ENCODE peak calls at places on chromosomes 1 and 21, in six cellular contexts. F is H9, Q is H1, T is neuronal stem cell, G is IMR-90, W is mesenchymal stem cell. Z is an unnamed sample. For H3K4me1, the result is how much of the 10 kb centered on the place peaks cover.

GRCh38 chr1:193143285-193143684 is 21.5 kb downstream of the CDC73 start:
- DNase-seq in Q (no peak), T (no peak), G (peak), F (no peak), W (peak), Z (no peak)

GRCh38 chr21:38888956-38889605 is 83.4 kb downstream of the ETS2 start:
- DNase-seq in Q (no peak), F (no peak), W (peak), T (no peak), G (peak), Z (peak)

GRCh38 chr1:216005916-216006315 is 417.3 kb downstream of the USH2A start:
- DNase-seq in F (no peak), G (peak), Q (no peak), T (no peak), W (no peak), Z (no peak)

GRCh38 chr1:77412794-77413530 is 131.1 kb downstream of the AK5 start:
- DNase-seq in F (peak), Q (no peak), G (no peak), T (peak), W (no peak), Z (no peak)

GRCh38 chr1:49060766-49061165 is 284.1 kb upstream of the BEND5 start:
- DNase-seq in T (no peak), G (no peak), Q (no peak), F (no peak), W (no peak), Z (no peak)

GRCh38 chr1:182087951-182088350 is 26.4 kb upstream of the ZNF648 start:
- DNase-seq in T (no peak), W (no peak), Q (no peak), G (no peak), F (no peak), Z (no peak)

GRCh38 chr1:180136311-180136967 is 18.2 kb upstream of the QSOX1 start:
- DNase-seq in G (peak), T (no peak), F (no peak), Q (no peak), W (no peak), Z (no peak)

GRCh38 chr1:108082741-108083562 is 117.2 kb downstream of the SLC25A24 start:
- DNase-seq in F (no peak), W (no peak), G (no peak), Q (no peak), T (no peak), Z (no peak)

GRCh38 chr1:181094813-181095212 is 6.3 kb downstream of the IER5 start:
- DNase-seq in T (no peak), F (no peak), W (peak), G (peak), Q (no peak), Z (peak)

GRCh38 chr1:34549199-34549598 is 205.6 kb upstream of the GJB5 start:
- DNase-seq in F (peak), G (no peak), Q (peak), W (no peak), T (no peak), Z (peak)

GRCh38 chr21:33402011-33402979 is 918 bp upstream of the IFNGR2 start:
- DNase-seq in Q (no peak), T (peak), G (peak), F (peak), W (peak), Z (peak)

GRCh38 chr1:65965112-65965511 is 172.4 kb downstream of the PDE4B start:
- DNase-seq in T (no peak), G (no peak), F (no peak), W (no peak), Q (no peak), Z (no peak)

GRCh38 chr21:35475006-35475405 is 425.9 kb upstream of the RUNX1 start:
- DNase-seq in T (no peak), G (peak), Q (no peak), F (no peak), W (peak), Z (peak)

GRCh38 chr1:119986007-119986497 is 83.4 kb downstream of the NOTCH2 start:
- DNase-seq in F (no peak), G (no peak), Q (no peak), T (no peak), W (no peak), Z (no peak)

GRCh38 chr1:244778356-244778755 is 57.1 kb upstream of the COX20 start:
- DNase-seq in F (no peak), W (peak), G (peak), Q (no peak), T (no peak), Z (no peak)

GRCh38 chr1:180586671-180587155 is 27.9 kb downstream of the OVAAL start:
- DNase-seq in W (peak), G (peak), Q (no peak), F (no peak), T (no peak), Z (peak)

GRCh38 chr1:913491-914252 is 10.1 kb upstream of the SAMD11 start:
- DNase-seq in F (no peak), T (no peak), W (no peak), Q (no peak), G (no peak), Z (no peak)

GRCh38 chr1:236144446-236145150 is 2.3 kb downstream of the GPR137B start:
- DNase-seq in T (no peak), F (no peak), W (peak), Q (no peak), G (peak), Z (peak)

GRCh38 chr1:84303154-84303830 is 1.8 kb downstream of the SAMD13 start:
- DNase-seq in G (peak), T (no peak), F (no peak), W (peak), Q (no peak), Z (no peak)

GRCh38 chr1:174274452-174274851 is 115.1 kb downstream of the RABGAP1L start:
- DNase-seq in F (no peak), T (no peak), W (peak), G (peak), Q (no peak), Z (no peak)

GRCh38 chr1:174276087-174276486 is 116.8 kb downstream of the RABGAP1L start:
- DNase-seq in Q (no peak), T (no peak), W (no peak), F (no peak), G (no peak), Z (no peak)

GRCh38 chr1:174273766-174274165 is 114.4 kb downstream of the RABGAP1L start:
- DNase-seq in G (no peak), T (no peak), F (no peak), W (no peak), Q (no peak), Z (no peak)

GRCh38 chr1:174274884-174275283 is 115.6 kb downstream of the RABGAP1L start:
- DNase-seq in G (peak), T (no peak), F (no peak), W (no peak), Q (no peak), Z (no peak)

GRCh38 chr1:174273190-174273589 is 113.9 kb downstream of the RABGAP1L start:
- DNase-seq in G (no peak), Q (no peak), F (no peak), W (no peak), T (no peak), Z (no peak)
- H3K4me1 ChIP-seq in G (under half), Q (under half), F (under half), W (under half), T (under half), Z (under half)

DNA sequence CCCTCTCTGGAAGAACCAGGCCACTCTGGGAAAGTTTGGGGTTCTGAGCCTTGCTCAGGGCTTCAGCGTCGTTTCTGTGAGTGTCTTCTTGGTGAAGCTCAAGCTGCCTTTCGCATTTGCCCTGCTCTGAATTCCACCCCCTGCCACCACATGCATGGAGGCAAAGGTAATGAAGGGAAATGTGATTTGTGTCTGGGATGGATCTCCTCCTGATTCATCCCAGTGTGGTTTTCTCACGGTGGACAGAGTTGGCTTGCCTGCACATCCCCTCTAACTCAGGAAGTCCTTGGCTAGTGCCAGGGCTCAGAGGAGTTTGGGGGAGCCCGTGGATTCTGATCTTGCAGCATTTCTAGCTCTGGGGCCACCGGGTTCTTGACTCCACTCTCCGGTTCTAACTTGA is 173.6 kb upstream of the RAB4A start:
- DNase-seq in W (no peak), T (no peak), G (no peak), F (no peak), Q (no peak), Z (no peak)
- H3K18ac ChIP-seq in W (no peak), T (no peak), G (no peak), F (no peak), Q (peak), Z (peak)

GRCh38 chr1:90358448-90358847 is 358.7 kb downstream of the BARHL2 start:
- DNase-seq in G (no peak), W (no peak), T (no peak), Q (no peak), F (no peak), Z (no peak)
- H2AFZ ChIP-seq in G (no peak), W (no peak), T (no peak), Q (no peak), F (no peak), Z (no peak)

GRCh38 chr1:16924216-16924918 is 2.6 kb downstream of the CROCC start:
- DNase-seq in T (no peak), Q (no peak), F (peak), G (no peak), W (no peak), Z (no peak)

GRCh38 chr1:16921391-16922185 is at the start of gene CROCC:
- DNase-seq in T (peak), G (no peak), W (peak), F (peak), Q (peak), Z (no peak)

GRCh38 chr1:16922885-16923431 is 1.2 kb downstream of the CROCC start:
- DNase-seq in T (no peak), G (no peak), F (peak), W (no peak), Q (no peak), Z (no peak)

GRCh38 chr1:16920951-16921350 is 780 bp upstream of the CROCC start:
- DNase-seq in G (no peak), Q (no peak), T (no peak), F (no peak), W (no peak), Z (no peak)

DNA sequence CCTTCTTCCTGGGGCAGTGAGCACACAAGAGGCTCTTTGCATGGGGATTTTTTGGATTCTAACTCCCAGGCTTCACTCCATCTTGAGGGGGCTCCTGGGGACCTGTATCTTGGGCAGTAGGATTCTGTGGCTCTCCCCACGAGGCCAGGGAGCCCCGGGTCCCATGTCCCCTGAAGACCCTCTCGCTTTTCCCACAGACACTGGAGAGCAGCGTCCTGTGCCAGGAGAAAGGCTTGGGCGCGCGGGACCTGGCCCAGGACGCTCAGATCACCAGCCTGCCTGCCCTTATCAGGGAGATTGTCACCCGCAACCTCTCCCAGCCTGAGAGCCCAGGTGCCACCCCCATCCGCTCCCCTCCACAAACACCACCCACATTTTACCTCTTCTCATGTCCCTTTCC is 735 bp downstream of the CROCC start:
- DNase-seq in F (peak), G (no peak), Q (no peak), T (no peak), W (no peak), Z (no peak)
- H3K4me1 ChIP-seq in F (under half), G (under half), Q (under half), T (under half), W (under half), Z (under half)

DNA sequence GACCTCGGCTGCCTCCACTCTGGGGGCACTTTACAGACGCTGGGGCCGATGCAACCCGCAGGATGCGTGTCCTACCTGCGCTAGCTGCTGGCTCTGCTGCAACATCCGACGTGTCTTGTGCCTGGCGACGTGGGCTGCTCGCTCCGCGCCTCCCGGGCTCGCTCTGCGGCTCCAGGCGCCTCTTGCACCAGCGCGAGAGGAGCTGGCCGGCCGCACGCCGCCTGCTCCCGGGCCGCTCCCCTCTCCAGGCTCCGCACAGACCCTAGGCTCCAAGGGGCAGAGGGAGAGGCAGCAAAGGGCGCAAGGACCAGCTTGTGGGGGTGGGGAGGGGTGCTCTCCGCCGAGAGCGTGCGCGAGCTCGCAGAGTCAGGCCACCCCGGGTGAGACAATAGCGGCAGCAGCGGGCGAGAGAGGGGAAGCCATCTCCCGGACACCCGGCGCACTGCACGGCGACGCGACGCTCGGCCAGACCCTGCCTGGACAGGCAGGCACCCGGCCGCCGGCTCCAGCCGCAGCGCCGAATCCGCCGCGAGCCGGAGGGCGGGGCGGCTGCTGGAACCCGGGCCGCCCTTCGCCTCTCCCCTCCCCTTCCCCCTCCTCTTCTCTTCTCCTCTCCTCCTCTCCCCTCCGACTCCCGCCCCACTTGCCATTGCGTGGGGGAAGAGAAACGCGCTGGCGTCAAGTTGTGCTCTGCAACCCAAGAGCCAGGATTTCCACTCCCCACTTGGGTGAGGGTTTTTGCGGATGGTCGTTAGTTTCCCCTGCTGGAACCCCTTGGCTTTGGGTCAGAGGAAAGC is at the start of gene PIK3C2B:
- DNase-seq in T (peak), W (peak), Q (peak), F (peak), G (peak), Z (peak)
- H3K18ac ChIP-seq in T (peak), W (peak), Q (peak), F (peak), G (no peak), Z (peak)

GRCh38 chr1:87685366-87686136 is 356.9 kb downstream of the LMO4 start:
- DNase-seq in G (peak), F (peak), T (no peak), Q (no peak), W (peak), Z (no peak)
- H2AFZ ChIP-seq in G (peak), F (peak), T (peak), Q (no peak), W (no peak), Z (no peak)